ENCODE peak calls at places on chromosomes 6 and 20, in ten cellular contexts. A, Y, G, Q, F, V, J, M, C and U are unnamed samples.

GRCh38 chr20:34713194-34713943 is 9.2 kb downstream of the TP53INP2 start:
- DNase-seq in A (peak), Y (peak), G (peak), Q (no peak), F (no peak), V (peak), J (no peak), M (peak), C (peak), U (peak)

GRCh38 chr6:14763139-14763538 is 482.7 kb upstream of the JARID2 start:
- DNase-seq in A (no peak), Y (no peak), G (peak), Q (no peak), F (no peak), V (peak), J (no peak), M (no peak), C (peak), U (peak)

GRCh38 chr6:36916159-36916558 is 30.4 kb downstream of the C6orf89 start:
- DNase-seq in A (no peak), Y (no peak), G (peak), Q (no peak), F (no peak), V (no peak), J (no peak), M (no peak), C (no peak), U (no peak)

GRCh38 chr6:75278474-75279077 is 6.0 kb downstream of the TMEM30A start:
- DNase-seq in A (no peak), Y (no peak), G (peak), Q (no peak), F (no peak), V (no peak), J (no peak), M (no peak), C (no peak), U (no peak)

GRCh38 chr20:9966966-9967365 is 67.8 kb upstream of the ANKEF1 start:
- DNase-seq in A (no peak), Y (no peak), G (no peak), Q (no peak), F (no peak), V (no peak), J (no peak), M (peak), C (peak), U (peak)

GRCh38 chr6:21808551-21809181 is 215.1 kb downstream of the SOX4 start:
- DNase-seq in A (no peak), Y (peak), G (peak), Q (peak), F (no peak), V (no peak), J (peak), M (no peak), C (peak), U (peak)

GRCh38 chr6:111716325-111716724 is 110.6 kb upstream of the TRAF3IP2 start:
- DNase-seq in A (no peak), Y (no peak), G (no peak), Q (no peak), F (no peak), V (no peak), J (no peak), M (no peak), C (no peak), U (no peak)

GRCh38 chr6:68333444-68333843 is 301.6 kb upstream of the ADGRB3 start:
- DNase-seq in A (no peak), Y (peak), G (no peak), Q (no peak), F (no peak), V (no peak), J (no peak), M (no peak), C (no peak), U (no peak)

GRCh38 chr20:11207749-11208502 is 534.1 kb upstream of the JAG1 start:
- DNase-seq in A (peak), Y (peak), G (peak), Q (no peak), F (no peak), V (peak), J (peak), M (no peak), C (peak), U (peak)

GRCh38 chr6:158589371-158589770 is 29.5 kb downstream of the TMEM181 start:
- DNase-seq in A (no peak), Y (no peak), G (no peak), Q (no peak), F (no peak), V (no peak), J (no peak), M (no peak), C (no peak), U (no peak)

GRCh38 chr20:50193169-50193850 is 2.7 kb downstream of the CEBPB start:
- DNase-seq in A (no peak), Y (peak), G (peak), Q (peak), F (no peak), V (peak), J (peak), M (no peak), C (peak), U (peak)

GRCh38 chr20:32358883-32359632 is 927 bp downstream of the ASXL1 start:
- DNase-seq in A (no peak), Y (peak), G (peak), Q (peak), F (peak), V (no peak), J (peak), M (peak), C (peak), U (peak)

GRCh38 chr20:12262747-12263146 is 345.1 kb downstream of the BTBD3 start:
- DNase-seq in A (no peak), Y (no peak), G (no peak), Q (no peak), F (no peak), V (no peak), J (no peak), M (no peak), C (no peak), U (no peak)

GRCh38 chr6:139943391-139943790 is 568.9 kb upstream of the CITED2 start:
- DNase-seq in A (no peak), Y (peak), G (peak), Q (no peak), F (no peak), V (peak), J (no peak), M (no peak), C (peak), U (peak)

GRCh38 chr6:112571486-112571885 is 224.4 kb downstream of the RFPL4B start:
- DNase-seq in A (no peak), Y (peak), G (peak), Q (peak), F (peak), V (no peak), J (peak), M (no peak), C (peak), U (peak)

GRCh38 chr6:93820465-93821082 is 401.2 kb upstream of the EPHA7 start:
- DNase-seq in A (no peak), Y (no peak), G (no peak), Q (no peak), F (no peak), V (no peak), J (no peak), M (no peak), C (no peak), U (no peak)

GRCh38 chr6:13319891-13320564 is 8.3 kb downstream of the TBC1D7 start:
- DNase-seq in A (no peak), Y (no peak), G (no peak), Q (no peak), F (no peak), V (no peak), J (no peak), M (no peak), C (no peak), U (no peak)

GRCh38 chr6:16441262-16441661 is 202.9 kb downstream of the GMPR start:
- DNase-seq in A (no peak), Y (no peak), G (peak), Q (no peak), F (no peak), V (no peak), J (no peak), M (no peak), C (no peak), U (no peak)

DNA sequence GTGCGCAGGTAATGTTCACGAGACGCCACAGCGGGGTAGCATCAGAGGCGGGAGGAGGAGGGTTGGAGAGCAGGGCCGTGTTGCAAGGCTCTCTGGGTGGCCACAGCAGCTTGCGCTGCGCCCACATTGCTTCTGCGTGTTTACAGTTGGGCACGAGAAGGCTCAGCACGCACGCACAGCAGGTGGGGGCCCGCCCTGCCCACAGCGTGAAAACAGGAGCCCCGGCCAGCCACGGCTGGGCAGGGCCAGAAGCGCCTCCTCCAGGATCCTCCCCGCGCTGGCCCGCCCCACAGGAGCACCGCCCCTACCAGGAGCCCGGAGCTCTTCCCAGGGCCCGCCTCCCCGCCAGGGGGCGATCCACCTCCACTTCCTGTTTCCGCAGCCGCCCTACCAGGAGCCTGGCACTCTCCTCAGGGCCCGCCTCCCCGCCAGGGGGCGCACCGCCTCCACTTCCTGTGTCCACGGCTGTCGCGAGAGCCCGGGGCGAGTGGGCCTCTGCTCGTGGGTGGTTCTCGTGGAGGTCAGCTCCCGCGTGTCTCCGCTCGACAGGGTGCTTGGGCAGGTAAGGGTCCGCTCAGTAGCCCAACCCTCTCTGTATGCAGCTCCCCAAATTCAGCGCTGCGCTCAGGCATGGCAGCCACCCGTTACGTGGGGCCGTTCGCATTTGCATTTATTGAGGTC is at the start of gene FAM50B:
- DNase-seq in A (no peak), Y (peak), G (peak), Q (peak), F (peak), V (no peak), J (peak), M (peak), C (peak), U (peak)
- H3K4me3 ChIP-seq in A (no peak), Y (peak), G (peak), Q (peak), F (peak), V (peak), J (peak), M (peak), C (peak), U (peak)

GRCh38 chr6:154039231-154039842 is at the start of gene OPRM1:
- DNase-seq in A (no peak), Y (peak), G (peak), Q (peak), F (peak), V (no peak), J (peak), M (peak), C (peak), U (peak)

DNA sequence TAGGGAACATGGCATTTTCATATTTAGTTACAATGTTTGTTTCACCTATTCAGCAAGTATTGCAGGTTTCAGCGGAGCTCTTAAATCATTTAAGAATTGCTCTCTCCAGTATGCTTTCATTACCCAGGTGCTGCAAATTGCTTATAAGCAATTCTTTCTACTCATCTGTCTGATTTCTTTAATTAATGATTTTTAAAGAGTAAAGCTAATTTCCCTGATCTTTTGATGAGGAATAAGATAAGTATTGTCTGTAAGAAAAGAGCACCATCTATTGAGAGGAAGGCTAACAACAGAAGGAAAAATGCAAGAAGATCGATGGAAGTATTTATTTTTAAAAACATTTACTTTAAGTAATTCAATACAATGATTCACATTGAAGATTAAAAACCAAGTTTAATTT is 2.0 kb downstream of the OPRM1 start:
- DNase-seq in A (no peak), Y (no peak), G (no peak), Q (no peak), F (no peak), V (no peak), J (no peak), M (no peak), C (no peak), U (no peak)
- TF ChIP-seq CTCF in A (no peak), Y (no peak), G (no peak), Q (no peak), F (no peak), V (no peak), J (no peak), M (no peak), C (no peak), U (no peak)

GRCh38 chr6:146498309-146498708 is 45.3 kb upstream of the RAB32 start:
- DNase-seq in A (no peak), Y (no peak), G (no peak), Q (no peak), F (no peak), V (no peak), J (no peak), M (no peak), C (peak), U (no peak)

GRCh38 chr6:146503096-146503495 is 40.5 kb upstream of the RAB32 start:
- DNase-seq in A (no peak), Y (no peak), G (no peak), Q (no peak), F (no peak), V (no peak), J (no peak), M (no peak), C (no peak), U (no peak)
- H3K4me3 ChIP-seq in A (no peak), Y (no peak), G (no peak), Q (no peak), F (no peak), V (no peak), J (no peak), M (no peak), C (no peak), U (no peak)

GRCh38 chr6:105402090-105402980 is 547 bp downstream of the PREP start:
- DNase-seq in A (no peak), Y (peak), G (peak), Q (peak), F (no peak), V (no peak), J (no peak), M (peak), C (peak), U (peak)
- TF ChIP-seq CTCF in A (no peak), Y (no peak), G (no peak), Q (no peak), F (no peak), V (no peak), J (no peak), M (no peak), C (no peak), U (no peak)

GRCh38 chr6:122995930-122996796 is at the start of gene CLVS2:
- DNase-seq in A (no peak), Y (peak), G (peak), Q (no peak), F (no peak), V (no peak), J (peak), M (no peak), C (peak), U (peak)
- H3K4me3 ChIP-seq in A (no peak), Y (peak), G (peak), Q (no peak), F (peak), V (no peak), J (no peak), M (no peak), C (peak), U (peak)

GRCh38 chr6:117795234-117795633 is 111.8 kb upstream of the SLC35F1 start:
- DNase-seq in A (no peak), Y (no peak), G (no peak), Q (no peak), F (no peak), V (no peak), J (no peak), M (peak), C (no peak), U (no peak)
- TF ChIP-seq CTCF in A (peak), Y (no peak), G (no peak), Q (no peak), F (no peak), V (no peak), J (no peak), M (no peak), C (no peak), U (no peak)